ENCODE peak calls at places on chromosomes 1 and 21, in ten cellular contexts. One of them, this sample, is unnamed. For H3K9me2, the result is how much of the 10 kb centered on the place peaks cover.

GRCh38 chr1:100736766-100737165 is 17.2 kb downstream of the VCAM1 start:
- DNase-seq in MM.1S: peak
- DNase-seq in GM23338: no peak
- DNase-seq in SK-N-SH: no peak
- DNase-seq in HCT116: no peak
- DNase-seq in OCI-LY7: no peak
- DNase-seq in PC-3: peak
- DNase-seq in PC-9: no peak
- DNase-seq in hepatocyte: no peak
- DNase-seq in GM23248: peak
- DNase-seq in this sample: no peak

GRCh38 chr1:100398648-100399047 is 46.3 kb downstream of the CDC14A start:
- DNase-seq in MM.1S: no peak
- DNase-seq in GM23338: no peak
- DNase-seq in SK-N-SH: no peak
- DNase-seq in HCT116: no peak
- DNase-seq in OCI-LY7: no peak
- DNase-seq in PC-3: no peak
- DNase-seq in PC-9: no peak
- DNase-seq in hepatocyte: no peak
- DNase-seq in GM23248: no peak
- DNase-seq in this sample: no peak

GRCh38 chr1:149942207-149942606 is 5.5 kb upstream of the MTMR11 start:
- DNase-seq in MM.1S: no peak
- DNase-seq in GM23338: peak
- DNase-seq in SK-N-SH: peak
- DNase-seq in HCT116: no peak
- DNase-seq in OCI-LY7: no peak
- DNase-seq in PC-3: no peak
- DNase-seq in PC-9: no peak
- DNase-seq in hepatocyte: peak
- DNase-seq in GM23248: no peak
- DNase-seq in this sample: peak

GRCh38 chr1:229539868-229540506 is 18.5 kb downstream of the ABCB10 start:
- DNase-seq in MM.1S: no peak
- DNase-seq in GM23338: no peak
- DNase-seq in SK-N-SH: no peak
- DNase-seq in HCT116: no peak
- DNase-seq in OCI-LY7: no peak
- DNase-seq in PC-3: no peak
- DNase-seq in PC-9: no peak
- DNase-seq in hepatocyte: peak
- DNase-seq in GM23248: no peak
- DNase-seq in this sample: no peak

GRCh38 chr1:119373465-119373864 is 4.9 kb downstream of the HAO2 start:
- DNase-seq in MM.1S: no peak
- DNase-seq in GM23338: no peak
- DNase-seq in SK-N-SH: no peak
- DNase-seq in HCT116: no peak
- DNase-seq in OCI-LY7: no peak
- DNase-seq in PC-3: peak
- DNase-seq in PC-9: peak
- DNase-seq in hepatocyte: peak
- DNase-seq in GM23248: peak
- DNase-seq in this sample: no peak

GRCh38 chr1:183830389-183830788 is 25.5 kb downstream of the RGL1 start:
- DNase-seq in MM.1S: no peak
- DNase-seq in GM23338: no peak
- DNase-seq in SK-N-SH: no peak
- DNase-seq in HCT116: no peak
- DNase-seq in OCI-LY7: no peak
- DNase-seq in PC-3: no peak
- DNase-seq in PC-9: no peak
- DNase-seq in hepatocyte: no peak
- DNase-seq in GM23248: no peak
- DNase-seq in this sample: no peak

GRCh38 chr1:92916899-92917298 is 44.4 kb downstream of the DIPK1A start:
- DNase-seq in MM.1S: no peak
- DNase-seq in GM23338: no peak
- DNase-seq in SK-N-SH: no peak
- DNase-seq in HCT116: no peak
- DNase-seq in OCI-LY7: no peak
- DNase-seq in PC-3: peak
- DNase-seq in PC-9: peak
- DNase-seq in hepatocyte: no peak
- DNase-seq in GM23248: peak
- DNase-seq in this sample: no peak

GRCh38 chr1:33159577-33159976 is 22.3 kb downstream of the TRIM62 start:
- DNase-seq in MM.1S: no peak
- DNase-seq in GM23338: no peak
- DNase-seq in SK-N-SH: no peak
- DNase-seq in HCT116: no peak
- DNase-seq in OCI-LY7: no peak
- DNase-seq in PC-3: no peak
- DNase-seq in PC-9: no peak
- DNase-seq in hepatocyte: no peak
- DNase-seq in GM23248: no peak
- DNase-seq in this sample: no peak

GRCh38 chr1:245938046-245938435 is 569.0 kb downstream of the SMYD3 start:
- DNase-seq in MM.1S: no peak
- DNase-seq in GM23338: no peak
- DNase-seq in SK-N-SH: no peak
- DNase-seq in HCT116: no peak
- DNase-seq in OCI-LY7: no peak
- DNase-seq in PC-3: no peak
- DNase-seq in PC-9: no peak
- DNase-seq in hepatocyte: no peak
- DNase-seq in GM23248: no peak
- DNase-seq in this sample: no peak

GRCh38 chr1:220326578-220326977 is 54.3 kb upstream of the RAB3GAP2 start:
- DNase-seq in MM.1S: no peak
- DNase-seq in GM23338: peak
- DNase-seq in SK-N-SH: no peak
- DNase-seq in HCT116: no peak
- DNase-seq in OCI-LY7: no peak
- DNase-seq in PC-3: peak
- DNase-seq in PC-9: peak
- DNase-seq in hepatocyte: no peak
- DNase-seq in GM23248: peak
- DNase-seq in this sample: no peak

DNA sequence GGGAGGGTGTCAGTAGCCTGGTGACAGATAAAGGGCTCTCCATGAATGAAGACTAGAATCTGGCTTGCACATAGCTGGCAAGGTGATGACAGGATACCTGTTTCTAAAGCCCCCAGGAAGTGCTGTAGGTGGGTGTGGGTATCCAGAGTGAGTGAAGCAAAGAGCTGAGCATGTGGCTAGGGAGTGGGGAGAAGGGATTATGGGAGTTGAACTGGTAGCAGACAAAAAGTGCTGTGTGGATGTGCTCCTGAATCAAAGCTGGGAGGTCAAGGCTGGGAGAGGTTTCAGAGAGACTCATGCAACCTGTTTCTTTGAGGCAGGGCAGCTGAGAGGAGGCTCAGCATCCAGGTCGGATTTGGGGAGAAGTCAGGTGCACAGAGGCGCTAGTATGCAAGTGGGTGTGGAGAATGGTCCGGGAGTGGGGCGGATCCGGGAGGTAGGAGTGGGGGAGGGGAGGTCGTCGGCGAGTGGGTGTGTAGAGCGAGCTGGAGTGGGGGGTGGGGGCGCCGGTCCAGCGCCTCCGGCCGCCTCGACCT is 600 bp downstream of the ASTN1 start:
- DNase-seq in MM.1S: no peak
- DNase-seq in GM23338: peak
- DNase-seq in SK-N-SH: no peak
- DNase-seq in HCT116: no peak
- DNase-seq in OCI-LY7: no peak
- DNase-seq in PC-3: no peak
- DNase-seq in PC-9: no peak
- DNase-seq in hepatocyte: no peak
- DNase-seq in GM23248: no peak
- DNase-seq in this sample: no peak
- H3K9me2 ChIP-seq in MM.1S: under half
- H3K9me2 ChIP-seq in GM23338: under half
- H3K9me2 ChIP-seq in SK-N-SH: under half
- H3K9me2 ChIP-seq in HCT116: under half
- H3K9me2 ChIP-seq in OCI-LY7: under half
- H3K9me2 ChIP-seq in PC-3: under half
- H3K9me2 ChIP-seq in PC-9: under half
- H3K9me2 ChIP-seq in hepatocyte: under half
- H3K9me2 ChIP-seq in GM23248: under half
- H3K9me2 ChIP-seq in this sample: under half

GRCh38 chr1:15427280-15427666 is 11.0 kb upstream of the CTRC start:
- DNase-seq in MM.1S: no peak
- DNase-seq in GM23338: no peak
- DNase-seq in SK-N-SH: no peak
- DNase-seq in HCT116: no peak
- DNase-seq in OCI-LY7: no peak
- DNase-seq in PC-3: no peak
- DNase-seq in PC-9: no peak
- DNase-seq in hepatocyte: no peak
- DNase-seq in GM23248: no peak
- DNase-seq in this sample: no peak

GRCh38 chr1:15428815-15429435 is 9.3 kb upstream of the CTRC start:
- DNase-seq in MM.1S: no peak
- DNase-seq in GM23338: no peak
- DNase-seq in SK-N-SH: peak
- DNase-seq in HCT116: no peak
- DNase-seq in OCI-LY7: no peak
- DNase-seq in PC-3: no peak
- DNase-seq in PC-9: no peak
- DNase-seq in hepatocyte: no peak
- DNase-seq in GM23248: no peak
- DNase-seq in this sample: peak

GRCh38 chr1:15431571-15431948 is 6.7 kb upstream of the CTRC start:
- DNase-seq in MM.1S: no peak
- DNase-seq in GM23338: no peak
- DNase-seq in SK-N-SH: peak
- DNase-seq in HCT116: no peak
- DNase-seq in OCI-LY7: no peak
- DNase-seq in PC-3: no peak
- DNase-seq in PC-9: no peak
- DNase-seq in hepatocyte: no peak
- DNase-seq in GM23248: no peak
- DNase-seq in this sample: no peak

GRCh38 chr1:15430787-15431570 is 7.3 kb upstream of the CTRC start:
- DNase-seq in MM.1S: peak
- DNase-seq in GM23338: peak
- DNase-seq in SK-N-SH: peak
- DNase-seq in HCT116: no peak
- DNase-seq in OCI-LY7: peak
- DNase-seq in PC-3: peak
- DNase-seq in PC-9: no peak
- DNase-seq in hepatocyte: peak
- DNase-seq in GM23248: peak
- DNase-seq in this sample: peak

DNA sequence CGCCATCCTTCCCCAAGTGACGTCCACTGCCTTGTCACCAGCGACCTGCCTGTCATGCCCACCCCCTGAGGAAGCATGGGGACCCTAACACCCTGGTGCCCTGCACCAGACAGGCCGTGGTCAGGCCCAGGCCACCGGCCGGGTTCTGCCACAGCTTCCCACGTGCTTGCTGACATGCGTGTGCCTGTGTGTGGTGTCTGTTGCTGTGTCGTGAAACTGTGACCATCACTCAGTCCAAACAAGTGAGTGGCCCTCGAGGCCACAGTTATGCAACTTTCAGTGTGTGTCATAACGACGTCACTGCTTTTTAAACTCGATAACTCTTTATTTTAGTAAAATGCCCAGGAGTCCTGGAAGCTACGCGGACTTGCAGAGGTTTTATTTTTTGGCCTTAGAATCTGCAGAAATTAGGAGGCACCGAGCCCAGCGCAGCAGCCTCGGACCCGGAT is 8.5 kb upstream of the CTRC start:
- DNase-seq in MM.1S: no peak
- DNase-seq in GM23338: no peak
- DNase-seq in SK-N-SH: peak
- DNase-seq in HCT116: no peak
- DNase-seq in OCI-LY7: no peak
- DNase-seq in PC-3: peak
- DNase-seq in PC-9: peak
- DNase-seq in hepatocyte: no peak
- DNase-seq in GM23248: peak
- DNase-seq in this sample: no peak
- H3K9me2 ChIP-seq in MM.1S: under half
- H3K9me2 ChIP-seq in GM23338: under half
- H3K9me2 ChIP-seq in SK-N-SH: under half
- H3K9me2 ChIP-seq in HCT116: under half
- H3K9me2 ChIP-seq in OCI-LY7: under half
- H3K9me2 ChIP-seq in PC-3: under half
- H3K9me2 ChIP-seq in PC-9: under half
- H3K9me2 ChIP-seq in hepatocyte: under half
- H3K9me2 ChIP-seq in GM23248: under half
- H3K9me2 ChIP-seq in this sample: under half

DNA sequence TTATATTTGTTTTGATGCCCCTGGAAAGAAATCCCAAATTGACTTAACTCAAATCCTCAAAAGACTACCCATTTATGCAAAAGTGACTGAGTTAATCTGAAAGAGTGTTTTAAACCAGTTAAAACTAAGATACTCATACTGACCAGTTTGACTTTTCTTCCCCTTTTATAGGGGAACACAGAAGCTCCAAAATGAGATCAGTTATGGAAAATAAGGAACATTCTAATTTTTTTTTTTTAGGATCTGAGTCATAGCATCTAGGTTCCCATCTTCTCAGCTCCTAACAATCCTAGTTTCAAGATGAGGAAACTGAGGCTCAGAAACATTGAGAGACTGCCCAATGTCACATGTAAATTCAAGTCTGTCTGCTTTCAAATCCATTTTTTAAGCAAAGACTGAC is 231.1 kb upstream of the RUNX1 start:
- DNase-seq in MM.1S: no peak
- DNase-seq in GM23338: no peak
- DNase-seq in SK-N-SH: no peak
- DNase-seq in HCT116: no peak
- DNase-seq in OCI-LY7: no peak
- DNase-seq in PC-3: no peak
- DNase-seq in PC-9: no peak
- DNase-seq in hepatocyte: no peak
- DNase-seq in GM23248: no peak
- DNase-seq in this sample: no peak
- H3K9me2 ChIP-seq in MM.1S: under half
- H3K9me2 ChIP-seq in GM23338: under half
- H3K9me2 ChIP-seq in SK-N-SH: under half
- H3K9me2 ChIP-seq in HCT116: under half
- H3K9me2 ChIP-seq in OCI-LY7: under half
- H3K9me2 ChIP-seq in PC-3: under half
- H3K9me2 ChIP-seq in PC-9: under half
- H3K9me2 ChIP-seq in hepatocyte: under half
- H3K9me2 ChIP-seq in GM23248: under half
- H3K9me2 ChIP-seq in this sample: under half

GRCh38 chr1:18819986-18820790 is 39.3 kb downstream of the TAS1R2 start:
- DNase-seq in MM.1S: no peak
- DNase-seq in GM23338: no peak
- DNase-seq in SK-N-SH: no peak
- DNase-seq in HCT116: no peak
- DNase-seq in OCI-LY7: no peak
- DNase-seq in PC-3: peak
- DNase-seq in PC-9: no peak
- DNase-seq in hepatocyte: no peak
- DNase-seq in GM23248: peak
- DNase-seq in this sample: no peak
- H3K9me2 ChIP-seq in MM.1S: under half
- H3K9me2 ChIP-seq in GM23338: under half
- H3K9me2 ChIP-seq in SK-N-SH: under half
- H3K9me2 ChIP-seq in HCT116: under half
- H3K9me2 ChIP-seq in OCI-LY7: under half
- H3K9me2 ChIP-seq in PC-3: under half
- H3K9me2 ChIP-seq in PC-9: under half
- H3K9me2 ChIP-seq in hepatocyte: under half
- H3K9me2 ChIP-seq in GM23248: under half
- H3K9me2 ChIP-seq in this sample: under half